ENCODE peak calls at places on chromosomes 11 and 22, in four cellular contexts. One of them, this sample, is unnamed.

GRCh38 chr11:58941838-58942237 is 2.5 kb downstream of the GLYATL1 start:
- DNase-seq in PC-3: no peak
- DNase-seq in CD8-positive, alpha-beta T cell: no peak
- DNase-seq in colonic mucosa: no peak
- DNase-seq in this sample: no peak

GRCh38 chr11:103602846-103603245 is 433.6 kb upstream of the DDI1 start:
- DNase-seq in colonic mucosa: no peak
- DNase-seq in CD8-positive, alpha-beta T cell: no peak
- DNase-seq in PC-3: no peak
- DNase-seq in this sample: no peak

GRCh38 chr22:39617342-39617741 is 46.8 kb downstream of the CACNA1I start:
- DNase-seq in colonic mucosa: no peak
- DNase-seq in PC-3: no peak
- DNase-seq in CD8-positive, alpha-beta T cell: no peak
- DNase-seq in this sample: no peak

GRCh38 chr11:44538375-44539054 is 26.9 kb upstream of the CD82 start:
- DNase-seq in PC-3: peak
- DNase-seq in CD8-positive, alpha-beta T cell: peak
- DNase-seq in colonic mucosa: peak
- DNase-seq in this sample: peak

GRCh38 chr22:22753526-22754267 is 109.3 kb downstream of the GGTLC2 start:
- DNase-seq in colonic mucosa: peak
- DNase-seq in PC-3: peak
- DNase-seq in CD8-positive, alpha-beta T cell: peak
- DNase-seq in this sample: peak

GRCh38 chr22:25334091-25334490 is 114.7 kb downstream of the CRYBB2 start:
- DNase-seq in CD8-positive, alpha-beta T cell: no peak
- DNase-seq in colonic mucosa: peak
- DNase-seq in PC-3: peak
- DNase-seq in this sample: peak

GRCh38 chr11:44270403-44271192 is 39.3 kb downstream of the ALX4 start:
- DNase-seq in PC-3: no peak
- DNase-seq in colonic mucosa: no peak
- DNase-seq in CD8-positive, alpha-beta T cell: no peak
- DNase-seq in this sample: no peak

GRCh38 chr22:45450931-45451651 is 37.6 kb downstream of the RIBC2 start:
- DNase-seq in PC-3: no peak
- DNase-seq in colonic mucosa: no peak
- DNase-seq in CD8-positive, alpha-beta T cell: no peak
- DNase-seq in this sample: no peak

GRCh38 chr11:98711011-98711410 is 309.7 kb upstream of the CNTN5 start:
- DNase-seq in PC-3: no peak
- DNase-seq in CD8-positive, alpha-beta T cell: no peak
- DNase-seq in colonic mucosa: no peak
- DNase-seq in this sample: no peak

GRCh38 chr22:38718414-38718813 is 12.7 kb downstream of the GTPBP1 start:
- DNase-seq in CD8-positive, alpha-beta T cell: no peak
- DNase-seq in colonic mucosa: peak
- DNase-seq in PC-3: peak
- DNase-seq in this sample: peak

GRCh38 chr22:29581799-29582198 is 886 bp upstream of the NIPSNAP1 start:
- DNase-seq in colonic mucosa: peak
- DNase-seq in PC-3: peak
- DNase-seq in CD8-positive, alpha-beta T cell: no peak
- DNase-seq in this sample: peak

GRCh38 chr22:42895541-42895981 is 38.5 kb upstream of the ARFGAP3 start:
- DNase-seq in PC-3: no peak
- DNase-seq in CD8-positive, alpha-beta T cell: no peak
- DNase-seq in colonic mucosa: no peak
- DNase-seq in this sample: no peak

GRCh38 chr11:134610116-134610910 is 198.3 kb upstream of the B3GAT1 start:
- DNase-seq in CD8-positive, alpha-beta T cell: no peak
- DNase-seq in PC-3: no peak
- DNase-seq in colonic mucosa: no peak
- DNase-seq in this sample: no peak

GRCh38 chr11:16815047-16815767 is 76.8 kb downstream of the C11orf58 start:
- DNase-seq in CD8-positive, alpha-beta T cell: no peak
- DNase-seq in colonic mucosa: peak
- DNase-seq in PC-3: no peak
- DNase-seq in this sample: no peak

GRCh38 chr11:59188954-59189353 is 17.0 kb downstream of the DTX4 start:
- DNase-seq in CD8-positive, alpha-beta T cell: no peak
- DNase-seq in colonic mucosa: no peak
- DNase-seq in PC-3: no peak
- DNase-seq in this sample: no peak

GRCh38 chr22:28106601-28107000 is 187.5 kb upstream of the PITPNB start:
- DNase-seq in colonic mucosa: no peak
- DNase-seq in PC-3: no peak
- DNase-seq in CD8-positive, alpha-beta T cell: no peak
- DNase-seq in this sample: no peak

GRCh38 chr22:27074016-27074415 is 416.6 kb downstream of the MIAT start:
- DNase-seq in CD8-positive, alpha-beta T cell: no peak
- DNase-seq in PC-3: no peak
- DNase-seq in colonic mucosa: no peak
- DNase-seq in this sample: no peak

GRCh38 chr22:26610072-26610958 is 7.5 kb downstream of the CRYBB1 start:
- DNase-seq in colonic mucosa: peak
- DNase-seq in PC-3: peak
- DNase-seq in CD8-positive, alpha-beta T cell: no peak
- DNase-seq in this sample: peak

GRCh38 chr22:38315801-38316339 is 1.4 kb downstream of the CSNK1E start:
- DNase-seq in colonic mucosa: no peak
- DNase-seq in PC-3: no peak
- DNase-seq in CD8-positive, alpha-beta T cell: no peak
- DNase-seq in this sample: peak

GRCh38 chr11:65492637-65493366 is 6.0 kb upstream of the MALAT1 start:
- DNase-seq in CD8-positive, alpha-beta T cell: no peak
- DNase-seq in colonic mucosa: peak
- DNase-seq in PC-3: no peak
- DNase-seq in this sample: no peak

GRCh38 chr22:19143967-19144400 is 467 bp downstream of the ESS2 start:
- DNase-seq in colonic mucosa: no peak
- DNase-seq in PC-3: no peak
- DNase-seq in CD8-positive, alpha-beta T cell: no peak
- DNase-seq in this sample: no peak

GRCh38 chr11:130528301-130528651 is 79.8 kb downstream of the ADAMTS15 start:
- DNase-seq in PC-3: peak
- DNase-seq in colonic mucosa: no peak
- DNase-seq in CD8-positive, alpha-beta T cell: no peak
- DNase-seq in this sample: no peak

GRCh38 chr22:49137216-49137840 is 690.3 kb downstream of the BRD1 start:
- DNase-seq in CD8-positive, alpha-beta T cell: no peak
- DNase-seq in colonic mucosa: no peak
- DNase-seq in PC-3: no peak
- DNase-seq in this sample: no peak

GRCh38 chr22:47310601-47311000 is 548.2 kb downstream of the TBC1D22A start:
- DNase-seq in colonic mucosa: no peak
- DNase-seq in CD8-positive, alpha-beta T cell: no peak
- DNase-seq in PC-3: peak
- DNase-seq in this sample: no peak

GRCh38 chr22:29641052-29641780 is 37.8 kb downstream of the NF2 start:
- DNase-seq in CD8-positive, alpha-beta T cell: no peak
- DNase-seq in colonic mucosa: no peak
- DNase-seq in PC-3: no peak
- DNase-seq in this sample: peak

GRCh38 chr11:47854667-47855066 is 6.5 kb upstream of the NUP160 start:
- DNase-seq in colonic mucosa: no peak
- DNase-seq in PC-3: no peak
- DNase-seq in CD8-positive, alpha-beta T cell: no peak
- DNase-seq in this sample: no peak

GRCh38 chr11:134939905-134940304 is 527.9 kb upstream of the B3GAT1 start:
- DNase-seq in CD8-positive, alpha-beta T cell: no peak
- DNase-seq in PC-3: no peak
- DNase-seq in colonic mucosa: no peak
- DNase-seq in this sample: no peak

GRCh38 chr11:15286465-15286864 is 171.7 kb downstream of the INSC start:
- DNase-seq in colonic mucosa: no peak
- DNase-seq in PC-3: peak
- DNase-seq in CD8-positive, alpha-beta T cell: no peak
- DNase-seq in this sample: no peak

GRCh38 chr11:72685560-72686480 is 11.6 kb upstream of the PDE2A start:
- DNase-seq in PC-3: no peak
- DNase-seq in CD8-positive, alpha-beta T cell: no peak
- DNase-seq in colonic mucosa: peak
- DNase-seq in this sample: no peak

DNA sequence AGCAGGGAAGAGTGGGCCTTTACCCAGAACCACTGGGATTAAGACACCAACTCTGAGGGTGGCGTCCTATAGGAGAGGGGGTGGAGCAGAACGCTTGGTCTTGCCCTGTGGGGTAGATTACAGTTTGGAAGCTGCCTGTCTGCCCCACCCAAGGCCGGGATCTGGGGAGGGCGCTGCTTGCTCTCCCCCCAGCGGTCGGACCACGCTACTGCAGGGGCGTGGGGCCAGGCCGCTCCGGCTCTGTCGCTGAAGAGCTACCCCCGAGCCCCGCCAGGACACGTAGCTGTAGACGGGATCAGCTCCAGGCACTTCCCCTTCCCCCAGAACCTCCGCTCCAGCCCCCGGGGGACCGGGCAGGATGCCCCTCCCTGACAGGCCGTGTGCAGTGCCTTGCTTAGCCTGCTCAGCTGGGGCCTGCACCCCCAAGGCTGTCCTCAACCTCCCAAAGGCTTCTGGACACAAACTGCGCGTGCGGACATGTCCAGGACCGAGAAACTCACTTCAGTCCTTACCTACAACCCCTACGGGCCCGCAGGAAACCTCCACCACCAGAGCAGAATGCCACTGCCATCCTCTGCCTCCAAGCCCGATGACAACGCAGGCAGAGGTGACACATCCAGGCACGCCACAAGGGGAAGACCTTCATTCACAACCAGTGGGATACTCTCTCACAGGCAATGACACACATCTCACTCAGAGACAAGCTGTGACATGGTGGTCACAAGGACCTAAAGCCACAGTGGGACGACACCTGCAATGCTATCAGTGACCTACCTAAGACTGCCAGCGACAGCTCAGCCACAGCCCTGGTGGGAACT is 3.6 kb downstream of the AHNAK start:
- DNase-seq in PC-3: peak
- DNase-seq in CD8-positive, alpha-beta T cell: no peak
- DNase-seq in colonic mucosa: peak
- DNase-seq in this sample: peak
- H3K4me3 ChIP-seq in PC-3: peak
- H3K4me3 ChIP-seq in CD8-positive, alpha-beta T cell: peak
- H3K4me3 ChIP-seq in colonic mucosa: peak
- H3K4me3 ChIP-seq in this sample: peak

GRCh38 chr11:121449626-121450025 is 2.5 kb upstream of the SORL1 start:
- DNase-seq in colonic mucosa: no peak
- DNase-seq in PC-3: no peak
- DNase-seq in CD8-positive, alpha-beta T cell: no peak
- DNase-seq in this sample: no peak
- H3K27ac ChIP-seq in colonic mucosa: no peak
- H3K27ac ChIP-seq in PC-3: no peak
- H3K27ac ChIP-seq in CD8-positive, alpha-beta T cell: peak
- H3K27ac ChIP-seq in this sample: peak

DNA sequence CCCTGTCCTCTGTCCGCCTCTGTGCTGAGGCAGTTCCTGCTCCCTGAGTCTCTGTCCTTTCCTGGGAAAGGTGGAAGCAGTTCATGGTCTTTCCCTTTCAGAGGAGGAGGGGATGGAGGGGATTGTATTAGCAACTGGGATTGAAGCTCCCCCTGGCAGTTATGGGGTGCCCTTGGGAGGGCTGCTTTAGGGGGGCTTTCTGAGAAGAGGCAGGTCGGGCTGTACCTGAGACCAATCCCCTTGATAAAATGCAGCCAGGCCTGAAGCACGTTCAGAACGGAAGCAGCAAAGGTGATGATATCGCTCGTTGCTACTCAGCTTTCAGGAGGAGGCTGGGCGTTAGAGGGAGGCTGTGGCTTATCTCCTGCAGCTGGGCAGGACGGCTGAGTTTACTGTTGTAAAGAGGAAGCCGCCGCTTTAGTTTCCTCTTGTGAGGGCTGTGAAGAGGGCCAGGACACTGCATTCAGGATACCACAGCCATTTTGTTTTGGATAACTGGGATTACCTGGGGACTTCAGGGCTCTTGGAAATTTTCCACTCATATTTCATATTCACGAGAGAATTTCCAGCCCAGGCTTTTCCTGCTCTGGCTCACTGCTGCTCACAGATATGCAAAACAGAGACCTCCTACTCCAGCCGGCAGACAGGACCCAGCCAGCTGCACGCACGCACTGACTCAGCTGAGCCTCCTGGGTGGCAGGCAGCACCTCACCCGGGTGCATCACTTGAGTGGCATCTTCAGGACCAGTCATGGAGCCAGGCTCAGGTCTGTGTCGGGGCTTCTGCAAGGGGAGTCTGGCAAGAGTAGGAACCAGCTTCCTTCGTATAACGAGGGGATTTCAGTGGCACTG is 798 bp downstream of the AMPD3 start:
- DNase-seq in colonic mucosa: peak
- DNase-seq in PC-3: peak
- DNase-seq in CD8-positive, alpha-beta T cell: peak
- DNase-seq in this sample: peak
- H3K4me3 ChIP-seq in colonic mucosa: peak
- H3K4me3 ChIP-seq in PC-3: peak
- H3K4me3 ChIP-seq in CD8-positive, alpha-beta T cell: peak
- H3K4me3 ChIP-seq in this sample: no peak

GRCh38 chr22:36610056-36610455 is 81.1 kb upstream of the EIF3D start:
- DNase-seq in PC-3: no peak
- DNase-seq in CD8-positive, alpha-beta T cell: no peak
- DNase-seq in colonic mucosa: no peak
- DNase-seq in this sample: no peak

GRCh38 chr22:36608987-36609386 is 80.0 kb upstream of the EIF3D start:
- DNase-seq in CD8-positive, alpha-beta T cell: no peak
- DNase-seq in PC-3: no peak
- DNase-seq in colonic mucosa: no peak
- DNase-seq in this sample: no peak

GRCh38 chr22:36612458-36612857 is 83.5 kb upstream of the EIF3D start:
- DNase-seq in PC-3: peak
- DNase-seq in CD8-positive, alpha-beta T cell: no peak
- DNase-seq in colonic mucosa: no peak
- DNase-seq in this sample: no peak

GRCh38 chr22:36610567-36610966 is 81.6 kb upstream of the EIF3D start:
- DNase-seq in PC-3: no peak
- DNase-seq in colonic mucosa: no peak
- DNase-seq in CD8-positive, alpha-beta T cell: no peak
- DNase-seq in this sample: no peak

GRCh38 chr22:36611241-36611976 is 82.4 kb upstream of the EIF3D start:
- DNase-seq in CD8-positive, alpha-beta T cell: no peak
- DNase-seq in PC-3: no peak
- DNase-seq in colonic mucosa: no peak
- DNase-seq in this sample: no peak
- H3K27ac ChIP-seq in CD8-positive, alpha-beta T cell: no peak
- H3K27ac ChIP-seq in PC-3: no peak
- H3K27ac ChIP-seq in colonic mucosa: no peak
- H3K27ac ChIP-seq in this sample: no peak

This sample was measured in small intestine.